ENCODE peak calls at places on chromosomes 5 and 9, in five cellular contexts. One of them, this sample, is unnamed.

GRCh38 chr5:3456121-3456681 is 139.4 kb upstream of the IRX1 start:
- DNase-seq in mesendoderm: no peak
- DNase-seq in IMR-90: no peak
- DNase-seq in trophoblast cell: no peak
- DNase-seq in H9: no peak
- DNase-seq in this sample: no peak

GRCh38 chr5:58450018-58450417 is 9.9 kb downstream of the PLK2 start:
- DNase-seq in mesendoderm: no peak
- DNase-seq in IMR-90: no peak
- DNase-seq in trophoblast cell: peak
- DNase-seq in H9: no peak
- DNase-seq in this sample: no peak

GRCh38 chr9:126334626-126335621 is 8.3 kb downstream of the MVB12B start:
- DNase-seq in mesendoderm: no peak
- DNase-seq in IMR-90: peak
- DNase-seq in trophoblast cell: peak
- DNase-seq in H9: no peak
- DNase-seq in this sample: no peak

GRCh38 chr9:71368157-71368556 is 246.7 kb upstream of the TRPM3 start:
- DNase-seq in mesendoderm: no peak
- DNase-seq in IMR-90: no peak
- DNase-seq in trophoblast cell: no peak
- DNase-seq in H9: no peak
- DNase-seq in this sample: no peak

GRCh38 chr5:108753331-108753730 is 5.6 kb downstream of the FER start:
- DNase-seq in mesendoderm: no peak
- DNase-seq in IMR-90: no peak
- DNase-seq in trophoblast cell: no peak
- DNase-seq in H9: no peak
- DNase-seq in this sample: no peak

GRCh38 chr9:91958179-91958578 is 8.2 kb upstream of the ROR2 start:
- DNase-seq in mesendoderm: no peak
- DNase-seq in IMR-90: no peak
- DNase-seq in trophoblast cell: no peak
- DNase-seq in H9: no peak
- DNase-seq in this sample: no peak

GRCh38 chr9:106613250-106613737 is 249.7 kb upstream of the ZNF462 start:
- DNase-seq in mesendoderm: no peak
- DNase-seq in IMR-90: no peak
- DNase-seq in trophoblast cell: no peak
- DNase-seq in H9: no peak
- DNase-seq in this sample: no peak

GRCh38 chr9:87370003-87370685 is 127.5 kb upstream of the DAPK1 start:
- DNase-seq in mesendoderm: no peak
- DNase-seq in IMR-90: no peak
- DNase-seq in trophoblast cell: no peak
- DNase-seq in H9: no peak
- DNase-seq in this sample: no peak

GRCh38 chr9:14153310-14153720 is 160.6 kb downstream of the NFIB start:
- DNase-seq in mesendoderm: peak
- DNase-seq in IMR-90: no peak
- DNase-seq in trophoblast cell: no peak
- DNase-seq in H9: no peak
- DNase-seq in this sample: no peak

GRCh38 chr5:84383816-84384603 is 670 bp downstream of the EDIL3 start:
- DNase-seq in mesendoderm: peak
- DNase-seq in IMR-90: peak
- DNase-seq in trophoblast cell: peak
- DNase-seq in H9: peak
- DNase-seq in this sample: peak

DNA sequence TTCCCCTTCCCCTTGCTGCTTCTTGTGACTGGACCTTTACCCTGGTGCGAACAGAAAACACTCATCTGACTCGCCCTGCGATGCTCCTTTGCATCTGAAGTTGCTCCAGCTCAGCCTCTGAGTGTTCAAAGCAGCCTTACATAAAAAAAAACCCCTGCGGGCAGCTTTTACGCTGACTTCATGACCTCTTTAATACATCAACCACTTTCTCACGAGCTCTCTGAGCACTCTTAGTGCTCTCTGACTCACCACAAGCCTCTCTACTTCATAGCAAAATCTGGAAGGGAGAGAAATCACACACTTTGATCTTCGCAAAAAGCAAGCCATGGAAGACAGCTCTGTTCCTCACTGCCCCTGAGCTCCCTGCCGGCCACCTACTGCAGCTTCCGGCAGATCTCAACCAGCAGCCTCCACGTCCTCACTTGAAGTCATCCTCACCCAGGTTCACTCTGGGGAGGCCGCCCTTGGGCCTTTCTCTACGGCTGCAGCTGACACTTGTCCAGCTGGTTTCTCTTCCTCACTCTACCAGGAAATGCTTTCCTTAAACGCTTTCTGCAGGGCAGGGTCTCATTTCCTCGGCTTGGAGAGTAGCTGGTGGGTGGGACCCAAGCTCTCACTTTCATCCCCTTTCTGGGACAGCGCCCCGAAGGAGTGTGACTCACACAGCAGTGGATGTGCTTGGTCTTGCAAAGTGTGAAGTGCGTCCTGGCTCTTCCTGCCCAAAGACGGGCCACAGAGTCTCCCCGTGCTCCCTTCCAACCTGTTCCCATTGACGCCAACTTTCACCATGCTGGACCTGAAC is 5.3 kb downstream of the SLC34A1 start:
- DNase-seq in mesendoderm: peak
- DNase-seq in IMR-90: peak
- DNase-seq in trophoblast cell: peak
- DNase-seq in H9: peak
- DNase-seq in this sample: no peak
- H2AK5ac ChIP-seq in mesendoderm: no peak
- H2AK5ac ChIP-seq in IMR-90: peak
- H2AK5ac ChIP-seq in trophoblast cell: no peak
- H2AK5ac ChIP-seq in H9: no peak
- H2AK5ac ChIP-seq in this sample: peak

GRCh38 chr5:52685621-52686370 is 101.9 kb upstream of the ITGA1 start:
- DNase-seq in mesendoderm: no peak
- DNase-seq in IMR-90: no peak
- DNase-seq in trophoblast cell: peak
- DNase-seq in H9: no peak
- DNase-seq in this sample: no peak

GRCh38 chr5:52684056-52684455 is 103.7 kb upstream of the ITGA1 start:
- DNase-seq in mesendoderm: no peak
- DNase-seq in IMR-90: peak
- DNase-seq in trophoblast cell: no peak
- DNase-seq in H9: no peak
- DNase-seq in this sample: no peak

GRCh38 chr5:52682492-52682891 is 105.2 kb upstream of the ITGA1 start:
- DNase-seq in mesendoderm: peak
- DNase-seq in IMR-90: no peak
- DNase-seq in trophoblast cell: no peak
- DNase-seq in H9: peak
- DNase-seq in this sample: no peak
- H2AK5ac ChIP-seq in mesendoderm: no peak
- H2AK5ac ChIP-seq in IMR-90: peak
- H2AK5ac ChIP-seq in trophoblast cell: no peak
- H2AK5ac ChIP-seq in H9: no peak
- H2AK5ac ChIP-seq in this sample: no peak

GRCh38 chr9:137956039-137956438 is 78.5 kb downstream of the CACNA1B start:
- DNase-seq in mesendoderm: no peak
- DNase-seq in IMR-90: no peak
- DNase-seq in trophoblast cell: no peak
- DNase-seq in H9: no peak
- DNase-seq in this sample: no peak

GRCh38 chr9:137955224-137955570 is 77.6 kb downstream of the CACNA1B start:
- DNase-seq in mesendoderm: no peak
- DNase-seq in IMR-90: no peak
- DNase-seq in trophoblast cell: no peak
- DNase-seq in H9: no peak
- DNase-seq in this sample: no peak

GRCh38 chr9:137953683-137954438 is 76.3 kb downstream of the CACNA1B start:
- DNase-seq in mesendoderm: no peak
- DNase-seq in IMR-90: no peak
- DNase-seq in trophoblast cell: no peak
- DNase-seq in H9: no peak
- DNase-seq in this sample: no peak

GRCh38 chr9:137956688-137957385 is 79.3 kb downstream of the CACNA1B start:
- DNase-seq in mesendoderm: no peak
- DNase-seq in IMR-90: no peak
- DNase-seq in trophoblast cell: no peak
- DNase-seq in H9: no peak
- DNase-seq in this sample: no peak

DNA sequence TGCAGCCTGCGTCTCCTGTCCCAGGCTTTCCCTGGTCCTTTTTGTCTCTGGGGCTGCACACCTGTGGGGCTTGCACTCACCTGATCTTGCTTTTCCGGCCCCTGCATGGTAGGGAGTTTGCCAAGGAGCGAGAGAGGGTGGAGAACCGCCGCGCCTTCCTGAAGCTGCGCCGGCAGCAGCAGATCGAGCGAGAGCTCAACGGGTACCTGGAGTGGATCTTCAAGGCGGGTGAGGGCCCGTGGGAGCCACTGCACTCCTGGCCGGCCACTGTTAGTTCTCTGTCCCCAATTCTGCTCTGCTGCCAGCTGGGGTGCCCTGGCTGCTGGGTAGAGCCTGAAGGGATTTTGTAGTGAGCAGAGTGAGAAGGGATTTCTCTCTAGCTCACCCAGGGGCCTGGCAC is 78.0 kb downstream of the CACNA1B start:
- DNase-seq in mesendoderm: no peak
- DNase-seq in IMR-90: no peak
- DNase-seq in trophoblast cell: no peak
- DNase-seq in H9: no peak
- DNase-seq in this sample: no peak
- H2AK5ac ChIP-seq in mesendoderm: no peak
- H2AK5ac ChIP-seq in IMR-90: no peak
- H2AK5ac ChIP-seq in trophoblast cell: no peak
- H2AK5ac ChIP-seq in H9: no peak
- H2AK5ac ChIP-seq in this sample: no peak

GRCh38 chr9:120876842-120877240 is at the start of gene PHF19:
- DNase-seq in mesendoderm: no peak
- DNase-seq in IMR-90: no peak
- DNase-seq in trophoblast cell: peak
- DNase-seq in H9: no peak
- DNase-seq in this sample: no peak
- H2AK5ac ChIP-seq in mesendoderm: no peak
- H2AK5ac ChIP-seq in IMR-90: peak
- H2AK5ac ChIP-seq in trophoblast cell: no peak
- H2AK5ac ChIP-seq in H9: no peak
- H2AK5ac ChIP-seq in this sample: peak